ENCODE peak calls at places on chromosomes 1 and 21, in seven cellular contexts. I, Q, F, X, A, G and H are unnamed samples.

GRCh38 chr21:16070207-16070651 is 340.4 kb downstream of the USP25 start:
- DNase-seq in I (peak), Q (no peak), G (no peak), F (peak), X (no peak), A (no peak), H (no peak)

GRCh38 chr1:59139396-59139795 is 157.5 kb upstream of the FGGY start:
- DNase-seq in X (no peak), A (no peak), F (no peak), Q (no peak), I (peak), G (peak), H (no peak)

GRCh38 chr1:108644984-108645383 is 15.9 kb downstream of the HENMT1 start:
- DNase-seq in Q (no peak), X (no peak), F (no peak), A (no peak), G (no peak), I (no peak), H (no peak)

GRCh38 chr1:215543191-215543606 is 23.9 kb upstream of the KCTD3 start:
- DNase-seq in A (no peak), F (peak), G (no peak), I (peak), X (no peak), Q (no peak), H (no peak)

GRCh38 chr1:22880174-22880601 is 92.5 kb downstream of the LACTBL1 start:
- DNase-seq in A (no peak), F (peak), X (no peak), I (no peak), Q (no peak), G (no peak), H (no peak)

GRCh38 chr1:205375816-205376545 is 19.3 kb upstream of the KLHDC8A start:
- DNase-seq in Q (no peak), X (peak), G (peak), I (peak), A (peak), F (peak), H (no peak)

GRCh38 chr1:53070621-53071020 is 8.6 kb downstream of the PODN start:
- DNase-seq in A (no peak), I (no peak), Q (no peak), G (no peak), X (no peak), F (no peak), H (no peak)

GRCh38 chr1:204650911-204651570 is 34.5 kb downstream of the LRRN2 start:
- DNase-seq in G (no peak), I (peak), A (no peak), F (no peak), X (no peak), Q (no peak), H (no peak)

GRCh38 chr21:32347887-32348450 is 44.8 kb downstream of the URB1 start:
- DNase-seq in I (no peak), X (no peak), F (no peak), G (no peak), A (no peak), Q (no peak), H (no peak)

GRCh38 chr1:203663294-203663693 is 36.7 kb downstream of the ATP2B4 start:
- DNase-seq in F (peak), Q (no peak), X (no peak), G (peak), A (peak), I (no peak), H (no peak)

GRCh38 chr1:42211224-42211623 is 46.7 kb upstream of the GUCA2A start:
- DNase-seq in X (no peak), F (peak), Q (no peak), G (no peak), A (no peak), I (no peak), H (no peak)